ENCODE peak calls at places on chromosome 15, in five cellular contexts. Q, F, V, X and T are unnamed samples.

GRCh38 chr15:70433583-70434288 is 329.6 kb downstream of the UACA start:
- DNase-seq in X (no peak), V (no peak), F (no peak), Q (no peak), T (no peak)

GRCh38 chr15:64536244-64536836 is 76.0 kb downstream of the ZNF609 start:
- DNase-seq in X (no peak), F (peak; percentile 12), V (peak; percentile 81), Q (no peak), T (no peak)

GRCh38 chr15:59224474-59224873 is 17.8 kb downstream of the LDHAL6B start:
- DNase-seq in X (no peak), V (no peak), F (no peak), Q (no peak), T (peak; percentile 21)

GRCh38 chr15:59002418-59002859 is 15.0 kb downstream of the RNF111 start:
- DNase-seq in V (no peak), F (no peak), Q (no peak), X (no peak), T (no peak)

GRCh38 chr15:56017920-56018319 is 24.5 kb upstream of the NEDD4 start:
- DNase-seq in Q (no peak), F (no peak), V (no peak), X (no peak), T (no peak)

GRCh38 chr15:70299931-70300858 is 202.5 kb upstream of the TLE3 start:
- DNase-seq in Q (no peak), F (peak; percentile 86), V (no peak), X (peak; percentile 65), T (no peak)

GRCh38 chr15:77607111-77607893 is 25.4 kb downstream of the LINGO1 start:
- DNase-seq in V (peak; percentile 32), X (no peak), F (no peak), Q (no peak), T (no peak)

GRCh38 chr15:97081666-97082226 is 751.2 kb downstream of the NR2F2 start:
- DNase-seq in F (no peak), V (no peak), X (no peak), Q (no peak), T (no peak)

GRCh38 chr15:80452166-80452565 is 48.0 kb downstream of the ARNT2 start:
- DNase-seq in F (no peak), Q (no peak), V (no peak), X (no peak), T (no peak)

GRCh38 chr15:78177447-78177873 is 28.3 kb downstream of the IDH3A start:
- DNase-seq in F (peak; percentile 18), X (no peak), Q (peak; percentile 56), V (no peak), T (peak; percentile 70)

GRCh38 chr15:22887157-22887951 is 48.9 kb downstream of the NIPA2 start:
- DNase-seq in V (peak; percentile 84), X (no peak), F (no peak), Q (no peak), T (no peak)

GRCh38 chr15:40002295-40002694 is 36.7 kb downstream of the SRP14 start:
- DNase-seq in V (no peak), X (no peak), F (no peak), Q (no peak), T (peak; percentile 23)

GRCh38 chr15:66706225-66706732 is 4.2 kb downstream of the SMAD6 start:
- DNase-seq in V (peak; percentile 22), X (no peak), Q (no peak), F (no peak), T (peak; percentile 50)

GRCh38 chr15:70376031-70376928 is 278.6 kb upstream of the TLE3 start:
- DNase-seq in Q (no peak), V (no peak), X (no peak), F (no peak), T (no peak)

GRCh38 chr15:79978694-79979519 is 7.9 kb upstream of the BCL2A1 start:
- DNase-seq in V (peak; percentile 72), X (no peak), F (peak; percentile 19), Q (no peak), T (peak; percentile 22)

GRCh38 chr15:63502137-63502801 is 2.1 kb upstream of the USP3 start:
- DNase-seq in F (no peak), X (no peak), Q (no peak), V (no peak), T (peak; percentile 44)

GRCh38 chr15:96160800-96161199 is 169.7 kb upstream of the NR2F2 start:
- DNase-seq in Q (no peak), F (no peak), V (no peak), X (no peak), T (peak; percentile 23)

GRCh38 chr15:25177955-25178801 is 223.4 kb downstream of the SNRPN start:
- DNase-seq in X (no peak), Q (peak; percentile 22), F (no peak), V (no peak), T (peak; percentile 1)